ENCODE peak calls at places on chromosome 7, in six cellular contexts. M is fibroblast of mammary gland, J is keratinocyte, N is GM23248, I is GM12865, R is bronchial epithelial cell. V is an unnamed sample.

GRCh38 chr7:57308631-57309408 is 141.2 kb upstream of the ZNF716 start:
- DNase-seq in M (no peak), J (no peak), N (no peak), I (no peak), R (no peak), V (no peak)

GRCh38 chr7:143239822-143240221 is 18.0 kb downstream of the TAS2R40 start:
- DNase-seq in M (peak; percentile 77), J (no peak), N (peak; percentile 76), I (no peak), R (peak; percentile 54), V (peak; percentile 19)

GRCh38 chr7:137879357-137880158 is 32.8 kb upstream of the DGKI start:
- DNase-seq in M (peak; percentile 74), J (no peak), N (peak; percentile 86), I (peak; percentile 58), R (peak; percentile 62), V (peak; percentile 61)

GRCh38 chr7:33793616-33794015 is 111.7 kb upstream of the BMPER start:
- DNase-seq in M (no peak), J (no peak), N (no peak), I (no peak), R (no peak), V (no peak)

GRCh38 chr7:76300210-76300731 is 2.2 kb upstream of the HSPB1 start:
- DNase-seq in M (peak; percentile 89), J (peak; percentile 95), N (peak; percentile 79), I (no peak), R (peak; percentile 98), V (peak; percentile 82)

GRCh38 chr7:127872122-127872521 is 159.1 kb downstream of the LRRC4 start:
- DNase-seq in M (no peak), J (no peak), N (peak; percentile 17), I (peak; percentile 71), R (no peak), V (no peak)

GRCh38 chr7:46713868-46714596 is 793.0 kb upstream of the IGFBP3 start:
- DNase-seq in M (no peak), J (no peak), N (no peak), I (no peak), R (no peak), V (no peak)

GRCh38 chr7:129851174-129851573 is 101.6 kb downstream of the UBE2H start:
- DNase-seq in M (no peak), J (no peak), N (no peak), I (no peak), R (no peak), V (no peak)

GRCh38 chr7:92359801-92360200 is 87.5 kb upstream of the GATAD1 start:
- DNase-seq in M (no peak), J (no peak), N (peak; percentile 18), I (no peak), R (no peak), V (peak; percentile 10)

GRCh38 chr7:112898432-112899290 is 108.5 kb upstream of the TMEM168 start:
- DNase-seq in M (peak; percentile 77), J (peak; percentile 54), N (peak; percentile 72), I (peak; percentile 72), R (peak; percentile 64), V (peak; percentile 76)

GRCh38 chr7:114629762-114630161 is 215.1 kb downstream of the FOXP2 start:
- DNase-seq in M (no peak), J (no peak), N (no peak), I (no peak), R (no peak), V (no peak)

GRCh38 chr7:130090745-130091532 is 20.6 kb downstream of the KLHDC10 start:
- DNase-seq in M (no peak), J (no peak), N (no peak), I (peak; percentile 59), R (no peak), V (no peak)

GRCh38 chr7:119522263-119522662 is 750.7 kb upstream of the KCND2 start:
- DNase-seq in M (no peak), J (no peak), N (no peak), I (no peak), R (no peak), V (no peak)

GRCh38 chr7:20543565-20543964 is 71.9 kb upstream of the ABCB5 start:
- DNase-seq in M (no peak), J (no peak), N (no peak), I (no peak), R (no peak), V (no peak)

GRCh38 chr7:19095461-19095860 is 22.0 kb downstream of the TWIST1 start:
- DNase-seq in M (no peak), J (no peak), N (peak; percentile 54), I (no peak), R (no peak), V (no peak)

GRCh38 chr7:19098510-19098909 is 18.9 kb downstream of the TWIST1 start:
- DNase-seq in M (no peak), J (no peak), N (no peak), I (no peak), R (no peak), V (no peak)

GRCh38 chr7:19099194-19099593 is 18.2 kb downstream of the TWIST1 start:
- DNase-seq in M (no peak), J (no peak), N (peak; percentile 37), I (no peak), R (no peak), V (no peak)

GRCh38 chr7:19094971-19095370 is 22.5 kb downstream of the TWIST1 start:
- DNase-seq in M (no peak), J (no peak), N (no peak), I (no peak), R (no peak), V (no peak)

DNA sequence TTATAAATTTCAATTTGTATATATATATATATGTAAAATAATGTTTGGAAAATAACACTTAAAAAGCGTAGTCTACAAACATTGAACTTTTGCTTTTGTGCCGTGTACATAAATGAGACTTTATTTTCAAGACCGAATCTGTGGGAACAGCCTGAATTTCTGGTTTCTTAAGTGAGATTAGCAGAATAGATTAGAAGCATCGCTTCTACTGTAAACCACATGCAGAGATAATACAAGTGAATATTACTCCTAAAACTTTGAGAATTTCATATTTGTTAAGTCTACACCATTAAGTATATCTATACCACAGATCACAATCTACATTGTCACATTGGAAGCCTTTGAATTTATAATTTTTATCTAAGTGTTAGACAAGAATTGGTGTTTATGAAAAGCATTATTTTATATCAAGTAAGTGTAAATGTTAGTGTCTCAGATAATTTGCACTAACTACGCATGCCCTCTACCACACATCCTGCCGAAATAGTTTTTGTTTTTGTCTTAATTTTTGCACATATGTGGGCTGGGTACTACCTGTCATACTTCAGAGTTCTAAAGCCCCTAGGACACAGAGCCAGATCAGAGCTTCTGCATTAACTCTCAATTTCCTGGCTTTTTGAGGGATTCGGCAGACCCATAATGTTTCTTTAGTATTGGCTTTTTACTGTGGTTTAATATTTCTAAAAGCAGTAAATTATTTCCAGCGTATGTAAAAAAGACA is 20.1 kb downstream of the TWIST1 start:
- DNase-seq in M (no peak), J (no peak), N (peak; percentile 39), I (no peak), R (no peak), V (no peak)
- H3K4me3 ChIP-seq in M (no peak overlapping the region), J (no peak overlapping the region), N (peak overlapping the region; percentile 88), I (no peak overlapping the region), R (no peak overlapping the region), V (no peak overlapping the region)

GRCh38 chr7:102081244-102081627 is 205.4 kb upstream of the SH2B2 start:
- DNase-seq in M (no peak), J (no peak), N (no peak), I (no peak), R (no peak), V (no peak)

GRCh38 chr7:102077081-102077480 is 209.6 kb upstream of the SH2B2 start:
- DNase-seq in M (no peak), J (no peak), N (no peak), I (peak; percentile 34), R (no peak), V (no peak)

GRCh38 chr7:102080371-102081243 is 206.1 kb upstream of the SH2B2 start:
- DNase-seq in M (peak; percentile 28), J (no peak), N (no peak), I (no peak), R (no peak), V (no peak)

GRCh38 chr7:102080003-102080361 is 206.7 kb upstream of the SH2B2 start:
- DNase-seq in M (no peak), J (no peak), N (no peak), I (no peak), R (no peak), V (no peak)

DNA sequence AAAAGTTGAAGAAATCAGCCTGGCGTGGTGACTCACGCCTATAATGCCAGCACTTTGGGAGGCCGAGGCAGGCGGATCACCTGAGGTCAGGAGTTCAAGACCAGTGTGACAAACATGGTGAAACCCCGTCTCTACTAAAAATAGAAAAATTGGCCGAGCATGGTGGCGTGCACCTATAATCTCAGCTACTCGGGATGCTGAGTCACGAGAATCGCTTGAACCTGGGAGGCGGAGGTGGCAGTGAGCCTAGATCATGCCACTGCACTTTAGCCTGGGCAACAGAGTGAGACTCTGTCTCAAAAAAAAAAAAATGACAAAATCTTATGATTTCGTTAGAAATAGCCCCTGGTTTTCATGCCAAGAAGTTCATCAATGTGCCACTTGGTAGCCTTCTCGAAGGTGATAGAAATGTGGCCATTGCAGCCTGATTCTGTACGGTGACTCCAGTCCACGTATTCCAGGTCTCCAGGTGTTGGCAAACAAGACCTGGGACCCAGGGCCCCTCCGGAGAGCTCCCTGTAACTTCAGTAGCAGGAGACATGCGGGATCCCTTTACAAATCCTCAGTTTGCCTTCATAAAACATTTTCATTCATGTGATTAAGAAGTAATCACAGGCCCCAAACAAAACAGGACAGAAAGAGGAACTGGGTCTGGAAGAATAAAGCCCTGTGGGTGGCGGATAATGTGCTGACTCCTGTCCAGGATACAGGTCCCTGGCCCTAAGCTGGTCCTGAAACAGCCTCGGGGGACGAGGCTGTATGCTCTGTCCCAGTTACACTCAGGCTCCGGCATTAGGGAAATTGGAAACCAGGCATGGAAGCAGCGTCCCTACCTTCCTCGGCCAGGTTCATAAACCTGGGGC is 207.3 kb upstream of the SH2B2 start:
- DNase-seq in M (no peak), J (no peak), N (no peak), I (no peak), R (no peak), V (no peak)
- H3K4me3 ChIP-seq in M (no peak overlapping the region), J (no peak overlapping the region), N (no peak overlapping the region), I (no peak overlapping the region), R (no peak overlapping the region), V (no peak overlapping the region)

GRCh38 chr7:50068850-50069551 is 24.0 kb downstream of the ZPBP start:
- DNase-seq in M (peak; percentile 15), J (peak; percentile 7), N (peak; percentile 85), I (peak; percentile 44), R (peak; percentile 76), V (no peak)

GRCh38 chr7:50073093-50073492 is 20.0 kb downstream of the ZPBP start:
- DNase-seq in M (no peak), J (no peak), N (no peak), I (no peak), R (no peak), V (no peak)

GRCh38 chr7:50068026-50068425 is 25.0 kb downstream of the ZPBP start:
- DNase-seq in M (no peak), J (no peak), N (peak; percentile 40), I (peak; percentile 33), R (peak; percentile 39), V (no peak)

DNA sequence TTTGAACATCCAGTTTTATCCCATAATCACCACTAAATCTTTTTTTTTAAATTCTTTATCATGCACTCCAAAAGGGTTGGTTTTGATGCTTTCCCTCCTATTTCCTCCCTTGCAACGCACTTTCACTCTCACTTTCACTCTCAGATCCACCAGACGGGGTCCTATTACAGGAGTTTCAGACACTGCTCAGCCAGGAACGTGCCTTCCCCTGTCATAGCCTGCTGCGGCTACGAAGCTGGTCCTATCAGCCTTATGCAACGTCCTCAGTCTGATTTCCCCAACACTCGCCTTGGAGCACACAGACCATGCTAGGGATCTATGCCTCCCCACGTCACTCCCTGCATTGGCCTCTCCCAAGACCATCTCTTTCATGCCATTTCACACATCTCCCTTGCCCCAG is 23.4 kb downstream of the ZPBP start:
- DNase-seq in M (no peak), J (no peak), N (peak; percentile 57), I (peak; percentile 70), R (peak; percentile 22), V (no peak)
- H3K4me3 ChIP-seq in M (no peak overlapping the region), J (peak overlapping the region; percentile 75), N (peak overlapping the region; percentile 75), I (peak overlapping the region; percentile 46), R (peak overlapping the region; percentile 35), V (no peak overlapping the region)

GRCh38 chr7:65001291-65001814 is 5.1 kb downstream of the ERV3-1 start:
- DNase-seq in M (no peak), J (no peak), N (no peak), I (no peak), R (no peak), V (no peak)
- H3K4me3 ChIP-seq in M (no peak overlapping the region), J (no peak overlapping the region), N (no peak overlapping the region), I (no peak overlapping the region), R (no peak overlapping the region), V (no peak overlapping the region)

V was measured in IMR-90.